ENCODE peak calls at places on chromosome 20, in nine cellular contexts. K is hepatocyte, H is OCI-LY7, Q is GM23338, A is SK-N-SH, N is PC-3, J is GM23248, V is MM.1S, R is HCT116. L is an unnamed sample.

GRCh38 chr20:10696650-10697049 is 22.9 kb upstream of the JAG1 start:
- DNase-seq in K (no peak), H (peak; percentile 18), Q (peak; percentile 75), A (no peak), N (no peak), J (no peak), V (no peak), R (no peak), L (peak; percentile 14)

GRCh38 chr20:38109657-38110524 is 55.2 kb downstream of the TGM2 start:
- DNase-seq in K (peak; percentile 75), H (no peak), Q (no peak), A (no peak), N (peak; percentile 99), J (peak; percentile 91), V (no peak), R (no peak), L (no peak)

GRCh38 chr20:48236001-48236400 is 450.7 kb upstream of the SULF2 start:
- DNase-seq in K (no peak), H (no peak), Q (no peak), A (no peak), N (no peak), J (no peak), V (peak; percentile 64), R (no peak), L (no peak)

GRCh38 chr20:51076841-51077543 is 54.1 kb upstream of the KCNG1 start:
- DNase-seq in K (no peak), H (no peak), Q (no peak), A (no peak), N (no peak), J (no peak), V (no peak), R (no peak), L (no peak)

GRCh38 chr20:6863798-6864201 is 96.3 kb downstream of the BMP2 start:
- DNase-seq in K (no peak), H (no peak), Q (no peak), A (no peak), N (no peak), J (no peak), V (peak; percentile 8), R (no peak), L (no peak)

GRCh38 chr20:13174402-13174801 is 46.7 kb upstream of the ISM1 start:
- DNase-seq in K (no peak), H (peak; percentile 5), Q (no peak), A (no peak), N (no peak), J (no peak), V (no peak), R (no peak), L (no peak)

GRCh38 chr20:44686934-44687333 is 28.2 kb upstream of the CCN5 start:
- DNase-seq in K (no peak), H (no peak), Q (no peak), A (no peak), N (no peak), J (no peak), V (no peak), R (no peak), L (no peak)

GRCh38 chr20:48474022-48474421 is 353.8 kb downstream of the PREX1 start:
- DNase-seq in K (no peak), H (no peak), Q (no peak), A (no peak), N (no peak), J (no peak), V (no peak), R (no peak), L (no peak)

GRCh38 chr20:4297141-4297826 is 281.9 kb upstream of the RNF24 start:
- DNase-seq in K (no peak), H (no peak), Q (peak; percentile 21), A (no peak), N (no peak), J (peak; percentile 94), V (no peak), R (no peak), L (no peak)

GRCh38 chr20:63155266-63156165 is 60.4 kb downstream of the YTHDF1 start:
- DNase-seq in K (no peak), H (no peak), Q (no peak), A (no peak), N (no peak), J (no peak), V (no peak), R (no peak), L (no peak)

GRCh38 chr20:3042621-3043020 is 801 bp upstream of the GNRH2 start:
- DNase-seq in K (no peak), H (no peak), Q (peak; percentile 33), A (no peak), N (no peak), J (no peak), V (no peak), R (no peak), L (no peak)
- TF ChIP-seq EZH2phosphoT487 in K (no peak), H (no peak), Q (no peak), A (no peak), N (no peak), J (no peak), V (no peak), R (no peak), L (no peak)

DNA sequence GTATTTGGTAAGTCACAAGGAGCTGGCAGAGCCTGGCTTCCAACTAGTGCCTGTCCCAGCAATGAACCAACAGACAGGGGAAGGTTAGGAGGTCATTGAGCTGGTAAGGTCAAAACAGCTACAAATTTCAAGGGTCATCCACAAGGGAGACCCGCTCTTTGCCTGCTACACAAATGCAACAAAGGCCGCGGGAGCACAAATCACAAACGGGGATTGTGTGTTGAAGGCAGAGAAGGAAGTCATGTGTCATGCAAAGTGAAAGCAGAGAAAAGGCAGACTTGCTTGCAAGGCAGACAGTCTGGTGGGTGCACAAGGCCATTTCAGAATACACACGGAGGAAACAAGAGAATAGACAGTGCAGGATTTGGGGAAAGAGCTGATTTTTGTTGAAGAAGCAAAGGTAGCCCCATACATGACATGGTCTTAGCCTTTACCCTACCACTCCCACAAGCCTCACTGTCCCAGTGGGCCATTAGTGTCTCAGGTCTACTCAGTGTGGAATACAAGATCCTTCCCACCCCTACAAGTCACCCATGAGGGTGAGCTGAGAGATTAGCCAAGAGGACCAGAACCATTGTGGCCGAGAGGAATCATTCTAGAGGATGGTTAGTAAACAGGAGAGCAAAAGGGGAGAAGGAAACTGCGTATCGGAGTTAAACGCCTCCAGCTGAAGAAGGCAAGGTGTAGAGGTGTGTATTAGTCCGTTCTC is 18.1 kb upstream of the SAMHD1 start:
- DNase-seq in K (no peak), H (no peak), Q (no peak), A (no peak), N (no peak), J (no peak), V (peak; percentile 22), R (no peak), L (no peak)
- TF ChIP-seq EZH2phosphoT487 in K (no peak), H (no peak), Q (no peak), A (no peak), N (no peak), J (no peak), V (no peak), R (no peak), L (no peak)

DNA sequence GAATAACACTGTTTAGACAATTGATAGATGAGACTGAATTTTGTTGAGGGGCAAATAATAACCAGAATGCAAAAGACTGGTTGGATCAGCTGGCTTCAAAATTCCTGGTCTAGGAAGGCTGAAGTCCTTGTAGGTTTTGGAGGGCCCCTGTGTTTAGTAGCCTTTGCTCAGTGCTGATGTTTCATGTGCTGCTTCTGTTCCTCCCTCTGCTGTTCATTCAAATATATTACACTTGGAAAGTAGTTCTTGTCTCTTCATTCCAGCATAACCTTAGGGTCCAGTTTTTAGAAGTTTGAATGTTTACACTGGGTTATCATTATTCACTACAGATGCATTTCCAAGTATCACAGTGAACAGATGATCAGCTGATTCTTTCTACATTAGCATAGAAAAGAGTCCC is 72.5 kb downstream of the FLRT3 start:
- DNase-seq in K (peak; percentile 21), H (no peak), Q (peak; percentile 52), A (peak; percentile 4), N (peak; percentile 53), J (peak; percentile 63), V (peak; percentile 7), R (no peak), L (no peak)
- TF ChIP-seq EZH2phosphoT487 in K (no peak), H (no peak), Q (no peak), A (no peak), N (no peak), J (no peak), V (no peak), R (no peak), L (no peak)

DNA sequence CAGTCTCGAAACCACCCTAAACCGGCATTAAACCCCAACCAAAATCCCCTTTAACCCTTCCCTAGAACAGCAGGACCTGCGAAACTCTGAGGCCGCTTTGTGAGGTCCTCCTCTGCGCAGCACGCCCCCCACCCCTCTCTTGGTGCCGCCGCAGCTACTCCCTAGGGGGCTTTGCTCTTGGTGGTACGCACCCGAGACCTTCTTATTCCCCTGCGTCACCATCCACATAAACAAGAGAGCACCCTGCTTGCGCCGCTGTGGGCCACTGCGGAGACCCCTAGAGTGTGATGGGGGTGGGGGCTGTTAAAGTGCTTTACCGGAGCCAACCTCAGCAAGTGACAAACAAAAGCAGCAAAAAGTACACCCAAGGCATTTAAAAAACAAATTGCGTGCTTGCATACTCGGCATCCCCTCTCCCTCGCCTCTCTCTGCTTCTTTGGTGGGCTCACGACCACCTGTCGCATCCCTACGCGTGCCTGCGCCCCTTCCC is 502 bp upstream of the GNAS start:
- DNase-seq in K (no peak), H (no peak), Q (no peak), A (no peak), N (no peak), J (no peak), V (no peak), R (no peak), L (no peak)
- TF ChIP-seq EZH2phosphoT487 in K (peak; percentile 49), H (no peak), Q (no peak), A (no peak), N (no peak), J (no peak), V (no peak), R (no peak), L (no peak)

GRCh38 chr20:14337400-14338171 is at the start of gene FLRT3:
- DNase-seq in K (peak; percentile 96), H (peak; percentile 43), Q (peak; percentile 93), A (peak; percentile 63), N (peak; percentile 97), J (peak; percentile 96), V (peak; percentile 89), R (peak; percentile 83), L (peak; percentile 92)
- TF ChIP-seq EZH2phosphoT487 in K (no peak), H (no peak), Q (no peak), A (no peak), N (no peak), J (no peak), V (no peak), R (no peak), L (no peak)

L was measured in neural progenitor cell.